ENCODE peak calls at places on chromosomes 7 and 10, in four cellular contexts. One of them, this sample, is unnamed.

GRCh38 chr7:47330026-47330425 is 251.9 kb downstream of the TNS3 start:
- DNase-seq in NCI-H1417 treated with DMSO at 0.1 percent for 48 hours: no peak
- DNase-seq in left ventricle myocardium superior: no peak
- DNase-seq in OCI-M1: no peak
- DNase-seq in this sample: no peak

GRCh38 chr10:89837173-89838001 is 136.0 kb downstream of the KIF20B start:
- DNase-seq in OCI-M1: no peak
- DNase-seq in left ventricle myocardium superior: peak
- DNase-seq in NCI-H1417 treated with DMSO at 0.1 percent for 48 hours: no peak
- DNase-seq in this sample: peak

GRCh38 chr7:115271332-115272235 is 349.7 kb downstream of the MDFIC start:
- DNase-seq in left ventricle myocardium superior: no peak
- DNase-seq in NCI-H1417 treated with DMSO at 0.1 percent for 48 hours: no peak
- DNase-seq in OCI-M1: no peak
- DNase-seq in this sample: no peak

GRCh38 chr7:106757846-106758245 is 96.9 kb upstream of the CCDC71L start:
- DNase-seq in OCI-M1: no peak
- DNase-seq in left ventricle myocardium superior: peak
- DNase-seq in NCI-H1417 treated with DMSO at 0.1 percent for 48 hours: no peak
- DNase-seq in this sample: peak

GRCh38 chr7:27194002-27194352 is 5.9 kb downstream of the HOXA13 start:
- DNase-seq in left ventricle myocardium superior: no peak
- DNase-seq in NCI-H1417 treated with DMSO at 0.1 percent for 48 hours: no peak
- DNase-seq in OCI-M1: no peak
- DNase-seq in this sample: no peak

GRCh38 chr7:66213637-66214036 is 8.5 kb downstream of the TPST1 start:
- DNase-seq in OCI-M1: no peak
- DNase-seq in NCI-H1417 treated with DMSO at 0.1 percent for 48 hours: no peak
- DNase-seq in left ventricle myocardium superior: no peak
- DNase-seq in this sample: no peak

GRCh38 chr7:6016653-6016966 is 7.5 kb downstream of the AIMP2 start:
- DNase-seq in left ventricle myocardium superior: no peak
- DNase-seq in NCI-H1417 treated with DMSO at 0.1 percent for 48 hours: no peak
- DNase-seq in OCI-M1: no peak
- DNase-seq in this sample: no peak

GRCh38 chr10:15745748-15746147 is 26.0 kb upstream of the ITGA8 start:
- DNase-seq in OCI-M1: no peak
- DNase-seq in NCI-H1417 treated with DMSO at 0.1 percent for 48 hours: no peak
- DNase-seq in left ventricle myocardium superior: peak
- DNase-seq in this sample: peak

GRCh38 chr7:4190021-4190981 is 491.8 kb upstream of the FOXK1 start:
- DNase-seq in left ventricle myocardium superior: peak
- DNase-seq in NCI-H1417 treated with DMSO at 0.1 percent for 48 hours: peak
- DNase-seq in OCI-M1: no peak
- DNase-seq in this sample: no peak

GRCh38 chr10:122688293-122688989 is 11.2 kb downstream of the C10orf120 start:
- DNase-seq in left ventricle myocardium superior: no peak
- DNase-seq in OCI-M1: no peak
- DNase-seq in NCI-H1417 treated with DMSO at 0.1 percent for 48 hours: no peak
- DNase-seq in this sample: peak

GRCh38 chr7:105691692-105692564 is 110.6 kb upstream of the EFCAB10 start:
- DNase-seq in left ventricle myocardium superior: peak
- DNase-seq in OCI-M1: peak
- DNase-seq in NCI-H1417 treated with DMSO at 0.1 percent for 48 hours: no peak
- DNase-seq in this sample: peak

GRCh38 chr10:60429084-60429849 is 39.6 kb upstream of the ANK3 start:
- DNase-seq in OCI-M1: peak
- DNase-seq in NCI-H1417 treated with DMSO at 0.1 percent for 48 hours: no peak
- DNase-seq in left ventricle myocardium superior: no peak
- DNase-seq in this sample: no peak

GRCh38 chr10:17386616-17387075 is 67.7 kb downstream of the ST8SIA6 start:
- DNase-seq in OCI-M1: no peak
- DNase-seq in left ventricle myocardium superior: peak
- DNase-seq in NCI-H1417 treated with DMSO at 0.1 percent for 48 hours: no peak
- DNase-seq in this sample: peak

GRCh38 chr7:30757343-30757695 is 5.4 kb downstream of the INMT start:
- DNase-seq in NCI-H1417 treated with DMSO at 0.1 percent for 48 hours: no peak
- DNase-seq in left ventricle myocardium superior: no peak
- DNase-seq in OCI-M1: no peak
- DNase-seq in this sample: no peak

GRCh38 chr10:13271552-13272163 is 28.2 kb downstream of the PHYH start:
- DNase-seq in OCI-M1: peak
- DNase-seq in left ventricle myocardium superior: peak
- DNase-seq in NCI-H1417 treated with DMSO at 0.1 percent for 48 hours: no peak
- DNase-seq in this sample: peak

GRCh38 chr10:43225787-43226153 is 41.1 kb downstream of the RASGEF1A start:
- DNase-seq in NCI-H1417 treated with DMSO at 0.1 percent for 48 hours: no peak
- DNase-seq in left ventricle myocardium superior: peak
- DNase-seq in OCI-M1: no peak
- DNase-seq in this sample: peak

GRCh38 chr10:28312572-28312971 is 9.7 kb upstream of the MPP7 start:
- DNase-seq in OCI-M1: no peak
- DNase-seq in NCI-H1417 treated with DMSO at 0.1 percent for 48 hours: no peak
- DNase-seq in left ventricle myocardium superior: no peak
- DNase-seq in this sample: no peak

GRCh38 chr10:119675483-119676170 is 24.4 kb downstream of the BAG3 start:
- DNase-seq in OCI-M1: no peak
- DNase-seq in left ventricle myocardium superior: no peak
- DNase-seq in NCI-H1417 treated with DMSO at 0.1 percent for 48 hours: no peak
- DNase-seq in this sample: no peak

GRCh38 chr7:30707391-30708351 is 25.4 kb upstream of the CRHR2 start:
- DNase-seq in NCI-H1417 treated with DMSO at 0.1 percent for 48 hours: no peak
- DNase-seq in left ventricle myocardium superior: peak
- DNase-seq in OCI-M1: no peak
- DNase-seq in this sample: peak